ENCODE peak calls at places on chromosomes 4 and X, in eight cellular contexts. U is testis, X is IMR-90, F is ovary, E is A549, P is adrenal gland, L is heart left ventricle, M is uterus. N is an unnamed sample.

GRCh38 chr4:29276150-29276549 is 1444.0 kb upstream of the PCDH7 start:
- DNase-seq in X (no peak), M (no peak), F (no peak), U (no peak), E (no peak), L (no peak), P (no peak), N (no peak)

GRCh38 chr4:181150173-181150572 is 1093.0 kb upstream of the TENM3 start:
- DNase-seq in L (no peak), F (no peak), P (no peak), E (no peak), U (no peak), M (no peak), X (no peak), N (no peak)

GRCh38 chr4:120718979-120719566 is 203.5 kb downstream of the PRDM5 start:
- DNase-seq in P (no peak), E (peak; percentile 19), M (no peak), U (peak; percentile 30), X (peak; percentile 49), F (peak; percentile 34), L (peak; percentile 29), N (peak; percentile 31)

GRCh38 chr4:82696117-82696516 is 102.5 kb downstream of the SCD5 start:
- DNase-seq in E (no peak), F (no peak), U (peak; percentile 90), L (no peak), M (no peak), P (peak; percentile 72), X (no peak), N (no peak)

GRCh38 chr4:85491527-85491926 is 16.6 kb downstream of the ARHGAP24 start:
- DNase-seq in F (no peak), X (no peak), M (no peak), E (no peak), U (no peak), P (no peak), L (no peak), N (no peak)

GRCh38 chr4:177005801-177006230 is 213.1 kb upstream of the VEGFC start:
- DNase-seq in X (peak; percentile 84), F (no peak), M (no peak), P (no peak), U (no peak), L (no peak), E (peak; percentile 22), N (no peak)

GRCh38 chr4:121938282-121939092 is 13.4 kb downstream of the TRPC3 start:
- DNase-seq in L (no peak), M (no peak), E (no peak), X (peak; percentile 12), F (no peak), U (no peak), P (no peak), N (no peak)

GRCh38 chr4:172758586-172759340 is 409.8 kb upstream of the GALNT7 start:
- DNase-seq in U (no peak), M (no peak), E (peak; percentile 47), F (no peak), P (no peak), X (peak; percentile 89), L (no peak), N (no peak)

GRCh38 chr4:143183513-143184216 is 1.1 kb upstream of the USP38 start:
- DNase-seq in X (no peak), U (no peak), P (no peak), F (no peak), M (no peak), E (no peak), L (no peak), N (peak; percentile 56)

GRCh38 chrX:100928660-100929613 is at the start of gene XKRX:
- DNase-seq in F (peak; percentile 43), M (peak; percentile 19), E (peak; percentile 23), X (no peak), U (peak; percentile 33), P (peak; percentile 26), L (peak; percentile 32), N (no peak)

GRCh38 chr4:21469438-21470032 is 479.0 kb downstream of the KCNIP4 start:
- DNase-seq in M (no peak), X (no peak), E (no peak), U (no peak), P (no peak), L (no peak), F (no peak), N (peak; percentile 1)

GRCh38 chrX:153537526-153538295 is 20.3 kb downstream of the ATP2B3 start:
- DNase-seq in P (peak; percentile 83), F (peak; percentile 42), L (no peak), M (no peak), E (no peak), X (no peak), U (no peak), N (no peak)

GRCh38 chr4:119627267-119628190 is 1.1 kb downstream of the PDE5A start:
- DNase-seq in E (peak; percentile 23), X (peak; percentile 86), M (peak; percentile 46), U (peak; percentile 60), F (peak; percentile 61), P (peak; percentile 49), L (peak; percentile 75), N (peak; percentile 39)

DNA sequence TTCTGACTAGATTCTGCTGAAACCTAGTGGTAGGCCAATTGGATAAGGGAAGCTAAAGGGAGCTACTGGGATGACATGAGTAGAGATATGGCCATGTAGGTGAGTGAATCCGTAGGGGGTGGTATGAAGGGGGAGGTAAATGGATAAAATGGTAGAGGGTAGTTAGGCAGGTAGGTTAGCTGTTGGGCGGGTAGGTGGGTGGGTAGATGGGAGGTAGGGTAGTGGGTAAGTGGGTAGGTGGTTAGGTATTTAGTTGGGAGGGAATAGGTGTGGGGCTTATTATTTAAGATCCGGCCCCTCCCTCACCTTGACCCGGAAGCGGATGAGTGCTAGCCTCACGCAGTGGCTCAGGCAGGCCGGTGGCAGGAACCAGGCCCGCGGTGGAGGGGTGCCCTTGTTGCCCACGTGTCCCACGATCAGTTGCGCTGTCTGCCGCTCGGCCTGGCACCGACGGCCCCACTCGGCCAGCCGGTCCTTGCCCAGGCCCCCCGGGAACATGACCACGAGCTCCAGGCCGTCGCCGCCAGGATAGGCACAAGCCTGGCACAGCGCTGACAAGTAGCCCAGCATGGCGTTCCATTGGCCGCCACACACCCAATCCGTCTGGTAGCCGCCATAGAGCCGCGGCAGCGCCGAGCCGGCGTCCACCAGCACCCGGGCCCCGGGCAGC is 725 bp downstream of the FAM120C start:
- DNase-seq in M (peak; percentile 62), U (peak; percentile 82), F (peak; percentile 61), P (peak; percentile 64), X (no peak), L (peak; percentile 68), E (peak; percentile 66), N (peak; percentile 48)
- TF ChIP-seq POLR2A in M (no peak), U (no peak), F (no peak), P (no peak), X (no peak), L (peak; percentile 12), E (peak; percentile 82), N (peak; percentile 50)

GRCh38 chrX:72079607-72080006 is 52.1 kb downstream of the RTL5 start:
- DNase-seq in L (peak; percentile 57), F (no peak), P (peak; percentile 37), X (no peak), U (no peak), M (peak; percentile 46), E (no peak), N (no peak)
- TF ChIP-seq POLR2A in L (no peak), F (no peak), P (no peak), X (no peak), U (no peak), M (no peak), E (no peak), N (no peak)

GRCh38 chrX:107676559-107677378 is 48.5 kb downstream of the PRPS1 start:
- DNase-seq in X (peak; percentile 84), E (peak; percentile 88), U (peak; percentile 80), P (peak; percentile 91), M (peak; percentile 87), F (peak; percentile 69), L (peak; percentile 90), N (peak; percentile 81)

GRCh38 chrX:107677501-107677901 is 49.2 kb downstream of the PRPS1 start:
- DNase-seq in E (no peak), M (no peak), P (no peak), L (no peak), U (no peak), X (no peak), F (no peak), N (no peak)

GRCh38 chrX:107675823-107676555 is 47.7 kb downstream of the PRPS1 start:
- DNase-seq in M (peak; percentile 60), L (no peak), E (no peak), F (no peak), U (no peak), P (peak; percentile 40), X (peak; percentile 35), N (peak; percentile 14)

GRCh38 chrX:107677909-107678308 is 49.6 kb downstream of the PRPS1 start:
- DNase-seq in E (no peak), U (no peak), P (no peak), X (no peak), L (no peak), M (no peak), F (no peak), N (no peak)

DNA sequence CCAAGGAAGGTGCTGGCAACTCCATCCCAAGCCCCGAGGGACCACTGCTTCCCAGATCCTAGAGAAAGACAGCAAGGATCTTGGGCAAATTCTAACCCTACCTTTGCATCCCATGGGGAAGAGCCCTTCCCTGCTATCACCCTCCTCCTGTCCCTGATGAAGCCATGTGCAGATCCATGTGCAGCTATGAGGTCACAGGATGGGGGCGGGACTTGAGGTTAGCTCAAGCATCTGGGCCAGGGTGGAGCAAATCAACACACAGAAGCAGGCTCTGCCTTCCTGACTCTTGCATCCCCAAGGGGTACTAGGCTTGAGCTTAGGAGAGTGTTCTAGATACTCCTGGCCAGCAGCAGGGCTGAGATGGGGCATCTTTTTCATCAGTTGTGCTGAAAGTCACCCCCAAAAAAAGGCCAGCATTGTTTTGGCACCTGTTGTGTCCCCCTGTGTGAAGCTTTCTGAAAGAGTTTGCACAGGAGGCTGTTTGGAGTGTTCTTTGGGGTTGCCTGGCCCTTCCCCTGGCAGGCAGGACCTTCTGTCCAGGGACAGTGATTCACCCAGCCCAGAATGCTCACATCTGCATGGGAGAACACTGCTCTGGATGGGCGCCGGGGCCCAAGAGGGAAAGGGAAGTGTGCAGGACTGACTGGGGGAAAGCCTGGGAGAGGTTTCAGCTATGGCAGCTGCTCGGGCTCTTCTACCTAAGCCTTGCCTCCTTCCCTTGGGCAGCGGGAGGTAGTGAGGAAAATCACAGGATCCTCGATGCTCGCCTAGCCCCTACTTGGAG is 50.8 kb downstream of the PRPS1 start:
- DNase-seq in M (peak; percentile 87), X (peak; percentile 71), F (peak; percentile 49), U (peak; percentile 70), P (peak; percentile 56), E (peak; percentile 24), L (peak; percentile 88), N (peak; percentile 47)
- TF ChIP-seq POLR2A in M (no peak), X (no peak), F (no peak), U (no peak), P (no peak), E (no peak), L (no peak), N (peak; percentile 50)

DNA sequence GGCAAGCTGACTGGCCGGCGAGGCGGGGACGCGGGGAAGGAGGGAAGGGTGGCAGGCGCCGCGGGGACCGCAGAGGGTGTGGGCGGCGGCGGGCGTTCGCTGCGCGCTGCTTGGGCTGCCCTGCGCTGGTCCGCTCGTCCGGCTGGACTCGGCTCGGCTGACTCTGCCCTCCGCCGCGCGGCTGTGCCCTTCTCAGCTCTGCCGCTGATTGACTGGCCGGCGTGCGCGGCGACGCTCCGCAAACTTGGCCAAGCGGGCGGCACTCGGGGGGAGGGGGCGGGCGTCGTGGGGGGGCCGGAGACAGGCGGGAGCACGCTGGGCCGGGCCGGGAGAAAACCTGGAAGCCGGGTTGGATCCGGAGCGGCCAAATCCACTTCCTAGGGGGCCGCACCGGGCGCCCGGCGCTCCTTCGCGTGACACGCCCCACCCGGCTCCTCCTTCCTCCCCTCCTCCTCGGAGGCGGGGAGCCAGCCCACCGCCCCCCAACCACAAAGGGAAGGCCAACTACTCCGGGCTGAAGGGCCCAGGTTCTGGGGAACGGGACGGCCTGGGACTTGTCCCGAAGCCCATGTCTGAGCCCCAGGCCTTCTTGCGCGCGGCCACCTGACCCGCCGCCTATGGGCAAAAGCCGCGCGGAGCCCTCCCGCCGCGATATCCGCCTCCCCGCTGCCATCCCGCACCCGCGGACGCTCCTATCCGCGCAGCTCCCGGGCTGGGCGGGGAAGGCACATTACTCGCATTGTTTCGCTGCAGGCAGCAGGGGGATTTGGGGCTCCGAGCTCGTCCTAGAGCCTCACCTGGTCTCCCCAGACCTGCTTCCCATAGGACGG is at the start of gene GPC4:
- DNase-seq in M (peak; percentile 71), X (no peak), L (peak; percentile 63), U (peak; percentile 74), E (peak; percentile 15), F (peak; percentile 78), P (peak; percentile 63), N (no peak)
- TF ChIP-seq POLR2A in M (peak; percentile 43), X (no peak), L (peak; percentile 37), U (no peak), E (no peak), F (no peak), P (peak; percentile 43), N (no peak)

N was measured in erythroblast.